ENCODE peak calls at places on chromosomes 7 and 10, in five cellular contexts. K is heart right ventricle, F is PC-9, P is RWPE1, C is lower lobe of right lung. G is an unnamed sample.

GRCh38 chr7:157561816-157562410 is 225.1 kb downstream of the DNAJB6 start:
- DNase-seq in F (no peak), P (no peak), K (no peak), C (no peak), G (no peak)

GRCh38 chr7:90595801-90596683 is at the start of gene CDK14:
- DNase-seq in F (peak), P (peak), K (peak), C (peak), G (no peak)

GRCh38 chr7:44309271-44310091 is 15.9 kb downstream of the CAMK2B start:
- DNase-seq in C (peak), P (no peak), F (peak), K (peak), G (no peak)

GRCh38 chr10:103947799-103948198 is 19.1 kb upstream of the SLK start:
- DNase-seq in K (no peak), F (no peak), P (no peak), C (no peak), G (no peak)

GRCh38 chr10:86368987-86369386 is 2.4 kb upstream of the GRID1 start:
- DNase-seq in K (no peak), C (peak), F (no peak), P (no peak), G (no peak)

GRCh38 chr7:8131694-8132605 is 130.0 kb downstream of the ICA1 start:
- DNase-seq in F (no peak), C (no peak), P (no peak), K (no peak), G (no peak)

GRCh38 chr7:48992816-48993215 is 68.5 kb downstream of the CDC14C start:
- DNase-seq in K (no peak), P (no peak), C (no peak), F (no peak), G (no peak)

GRCh38 chr7:2539031-2540028 is 16.0 kb downstream of the BRAT1 start:
- DNase-seq in C (no peak), F (no peak), K (no peak), P (no peak), G (no peak)

GRCh38 chr10:112750427-112751167 is 199.4 kb upstream of the TCF7L2 start:
- DNase-seq in C (no peak), K (no peak), P (no peak), F (no peak), G (no peak)

GRCh38 chr10:43238462-43238861 is 28.4 kb downstream of the RASGEF1A start:
- DNase-seq in C (peak), K (no peak), P (no peak), F (no peak), G (no peak)

GRCh38 chr7:42192851-42193456 is 44.1 kb downstream of the GLI3 start:
- DNase-seq in C (no peak), F (no peak), K (no peak), P (no peak), G (no peak)

GRCh38 chr7:140010194-140010895 is 52.4 kb downstream of the PARP12 start:
- DNase-seq in P (no peak), F (no peak), K (no peak), C (no peak), G (no peak)

GRCh38 chr10:37488792-37489657 is 363.6 kb downstream of the ANKRD30A start:
- DNase-seq in C (no peak), F (no peak), P (peak), K (no peak), G (no peak)

GRCh38 chr10:63707254-63707910 is 186.2 kb downstream of the REEP3 start:
- DNase-seq in F (peak), K (no peak), C (no peak), P (peak), G (peak)

GRCh38 chr7:95420996-95421846 is 13.6 kb downstream of the PON2 start:
- DNase-seq in P (no peak), K (no peak), C (no peak), F (peak), G (no peak)

GRCh38 chr10:23343591-23344225 is 889 bp downstream of the C10orf67 start:
- DNase-seq in F (peak), K (peak), C (peak), P (peak), G (no peak)

GRCh38 chr7:16564909-16565426 is 38.3 kb downstream of the LRRC72 start:
- DNase-seq in K (no peak), F (peak), P (peak), C (no peak), G (peak)

GRCh38 chr10:102988404-102989314 is 70.6 kb downstream of the CNNM2 start:
- DNase-seq in C (no peak), K (no peak), F (peak), P (no peak), G (peak)

GRCh38 chr10:113060221-113061053 is 110.4 kb downstream of the TCF7L2 start:
- DNase-seq in C (peak), K (peak), P (no peak), F (no peak), G (no peak)

GRCh38 chr7:8442814-8443304 is 9.4 kb downstream of the NXPH1 start:
- DNase-seq in K (peak), C (peak), P (peak), F (no peak), G (no peak)

GRCh38 chr10:4740471-4740870 is 85.5 kb upstream of the AKR1E2 start:
- DNase-seq in C (no peak), K (no peak), P (no peak), F (no peak), G (no peak)

GRCh38 chr10:62305813-62306212 is 37.2 kb upstream of the RTKN2 start:
- DNase-seq in P (no peak), F (no peak), C (no peak), K (no peak), G (no peak)

GRCh38 chr7:27155816-27156507 is 513 bp downstream of the HOXA7 start:
- DNase-seq in C (no peak), F (no peak), P (no peak), K (no peak), G (no peak)

GRCh38 chr10:78316451-78316931 is 282.8 kb downstream of the RPS24 start:
- DNase-seq in C (no peak), P (no peak), K (peak), F (no peak), G (peak)
- TF ChIP-seq CTCF in C (no peak), P (no peak), K (no peak), F (no peak), G (no peak)

GRCh38 chr7:67523706-67524105 is 527.1 kb downstream of the TYW1 start:
- DNase-seq in P (no peak), K (no peak), F (no peak), C (no peak), G (no peak)
- TF ChIP-seq CTCF in P (no peak), K (no peak), F (no peak), C (no peak), G (no peak)

DNA sequence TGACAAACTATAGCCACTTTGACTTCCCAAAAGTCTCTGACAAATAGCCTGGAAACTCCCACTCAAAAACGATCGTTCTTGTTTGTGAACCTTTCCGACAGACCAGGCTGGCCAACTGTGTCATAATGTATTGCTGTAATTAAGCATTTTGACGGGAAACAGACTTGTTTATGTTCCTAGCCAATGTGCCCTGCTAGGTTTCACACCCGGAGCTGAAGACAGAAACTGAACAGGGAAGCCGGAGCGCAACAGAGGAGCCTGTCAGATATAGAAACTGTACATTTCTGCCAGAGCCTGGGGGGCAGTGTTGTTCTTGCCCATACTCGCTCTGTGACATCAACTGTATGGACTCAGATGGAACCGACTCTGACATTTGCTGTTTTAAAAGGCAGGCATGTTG is 55.3 kb upstream of the C7orf33 start:
- DNase-seq in P (no peak), C (no peak), K (no peak), F (no peak), G (no peak)
- TF ChIP-seq CTCF in P (no peak), C (no peak), K (peak), F (no peak), G (no peak)

GRCh38 chr7:14637968-14638367 is 264.6 kb downstream of the DGKB start:
- DNase-seq in K (no peak), F (no peak), C (no peak), P (no peak), G (no peak)

GRCh38 chr7:14635955-14636354 is 266.6 kb downstream of the DGKB start:
- DNase-seq in F (no peak), K (no peak), C (no peak), P (no peak), G (no peak)

GRCh38 chr7:14639801-14640200 is 262.8 kb downstream of the DGKB start:
- DNase-seq in F (no peak), C (no peak), K (no peak), P (peak), G (no peak)

DNA sequence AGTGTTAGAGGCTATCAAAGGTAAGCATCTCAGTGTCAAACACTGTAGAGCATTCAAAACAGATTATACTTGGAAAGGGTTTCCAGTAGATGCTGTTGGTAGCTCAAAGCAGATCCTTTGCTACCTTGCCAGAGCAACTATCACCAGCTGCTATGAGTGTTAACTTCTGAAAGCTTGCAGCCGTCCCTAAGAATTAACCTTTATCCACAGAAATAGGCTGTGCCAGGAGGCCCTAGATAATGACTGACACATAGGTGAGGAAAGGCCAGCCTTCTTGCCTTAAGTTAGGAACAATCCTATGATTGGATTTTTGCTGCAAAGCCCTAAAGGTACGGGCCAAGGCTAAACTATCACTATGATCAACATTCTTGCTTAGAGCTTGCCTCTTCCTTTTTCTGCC is 263.2 kb downstream of the DGKB start:
- DNase-seq in P (no peak), C (no peak), F (no peak), K (no peak), G (no peak)
- TF ChIP-seq CTCF in P (no peak), C (no peak), F (no peak), K (no peak), G (no peak)

GRCh38 chr7:106050002-106050742 is 61.9 kb downstream of the SYPL1 start:
- DNase-seq in F (peak), P (peak), K (no peak), C (no peak), G (no peak)
- TF ChIP-seq CTCF in F (peak), P (peak), K (peak), C (peak), G (no peak)

GRCh38 chr10:115706482-115707076 is 566.4 kb downstream of the GFRA1 start:
- DNase-seq in C (no peak), P (peak), F (no peak), K (no peak), G (peak)
- TF ChIP-seq CTCF in C (peak), P (peak), F (peak), K (peak), G (peak)

G was measured in LNCaP clone FGC.